ENCODE peak calls at places on chromosomes 4 and X, in ten cellular contexts. W is suprapubic skin, D is HCT116, J is stomach, E is GM12878, M is H1, R is sigmoid colon, C is endothelial cell of umbilical vein, P is K562, K is GM23338. Z is an unnamed sample.
A peak's percentile ranks its signal among the peaks of the same experiment; 100 is the strongest.

GRCh38 chrX:72003811-72004750 is 93.4 kb downstream of the NHSL2 start:
- DNase-seq in W (no peak), D (peak; percentile 40), J (peak; percentile 44), E (no peak), M (peak; percentile 58), R (peak; percentile 74), C (peak; percentile 45), P (no peak), K (peak; percentile 77), Z (no peak)

GRCh38 chr4:80321776-80322175 is 13.8 kb upstream of the CFAP299 start:
- DNase-seq in W (no peak), D (no peak), J (no peak), E (no peak), M (no peak), R (no peak), C (no peak), P (no peak), K (peak; percentile 43), Z (no peak)

GRCh38 chrX:55488268-55488558 is 1.4 kb downstream of the USP51 start:
- DNase-seq in W (no peak), D (no peak), J (no peak), E (no peak), M (no peak), R (no peak), C (peak; percentile 2), P (no peak), K (peak; percentile 35), Z (peak; percentile 50)

GRCh38 chr4:8308856-8309771 is 39.6 kb downstream of the HTRA3 start:
- DNase-seq in W (peak; percentile 78), D (no peak), J (no peak), E (no peak), M (no peak), R (peak; percentile 90), C (no peak), P (no peak), K (no peak), Z (peak; percentile 24)

GRCh38 chr4:7337196-7338058 is 97.3 kb downstream of the PSAPL1 start:
- DNase-seq in W (no peak), D (no peak), J (no peak), E (no peak), M (no peak), R (no peak), C (no peak), P (no peak), K (no peak), Z (no peak)

GRCh38 chrX:132094169-132094568 is 33.7 kb downstream of the FRMD7 start:
- DNase-seq in W (no peak), D (no peak), J (no peak), E (no peak), M (no peak), R (no peak), C (no peak), P (no peak), K (no peak), Z (no peak)

GRCh38 chr4:20319785-20320184 is 68.1 kb downstream of the SLIT2 start:
- DNase-seq in W (no peak), D (no peak), J (no peak), E (no peak), M (no peak), R (no peak), C (no peak), P (no peak), K (no peak), Z (no peak)

GRCh38 chrX:130877892-130878321 is 25.1 kb downstream of the ENOX2 start:
- DNase-seq in W (no peak), D (no peak), J (no peak), E (no peak), M (no peak), R (no peak), C (no peak), P (no peak), K (no peak), Z (no peak)

GRCh38 chr4:123856689-123857545 is 460.3 kb downstream of the SPRY1 start:
- DNase-seq in W (no peak), D (no peak), J (peak; percentile 36), E (no peak), M (no peak), R (no peak), C (peak; percentile 90), P (no peak), K (peak; percentile 83), Z (no peak)

GRCh38 chrX:31092476-31092875 is 20.6 kb upstream of the FTHL17 start:
- DNase-seq in W (no peak), D (no peak), J (no peak), E (no peak), M (no peak), R (no peak), C (no peak), P (no peak), K (no peak), Z (no peak)

GRCh38 chr4:94827481-94828110 is 69.8 kb downstream of the BMPR1B start:
- DNase-seq in W (no peak), D (peak; percentile 62), J (no peak), E (no peak), M (no peak), R (no peak), C (peak; percentile 90), P (peak; percentile 32), K (no peak), Z (no peak)

GRCh38 chrX:152405561-152405960 is 45.6 kb downstream of the GABRA3 start:
- DNase-seq in W (no peak), D (no peak), J (no peak), E (no peak), M (no peak), R (no peak), C (no peak), P (no peak), K (peak; percentile 22), Z (no peak)

GRCh38 chr4:13612569-13612968 is 15.0 kb downstream of the BOD1L1 start:
- DNase-seq in W (no peak), D (no peak), J (no peak), E (no peak), M (no peak), R (no peak), C (no peak), P (no peak), K (peak; percentile 36), Z (no peak)
- H3K4me1 ChIP-seq in W (no peaks in the 10 kb centered on the region), D (no peaks in the 10 kb centered on the region), J (no peaks in the 10 kb centered on the region), E (peaks cover 36% of the 10 kb centered on the region), M (no peaks in the 10 kb centered on the region), R (no peaks in the 10 kb centered on the region), C (peaks cover 5% of the 10 kb centered on the region), P (no peaks in the 10 kb centered on the region), K (no peaks in the 10 kb centered on the region), Z (no peaks in the 10 kb centered on the region)

DNA sequence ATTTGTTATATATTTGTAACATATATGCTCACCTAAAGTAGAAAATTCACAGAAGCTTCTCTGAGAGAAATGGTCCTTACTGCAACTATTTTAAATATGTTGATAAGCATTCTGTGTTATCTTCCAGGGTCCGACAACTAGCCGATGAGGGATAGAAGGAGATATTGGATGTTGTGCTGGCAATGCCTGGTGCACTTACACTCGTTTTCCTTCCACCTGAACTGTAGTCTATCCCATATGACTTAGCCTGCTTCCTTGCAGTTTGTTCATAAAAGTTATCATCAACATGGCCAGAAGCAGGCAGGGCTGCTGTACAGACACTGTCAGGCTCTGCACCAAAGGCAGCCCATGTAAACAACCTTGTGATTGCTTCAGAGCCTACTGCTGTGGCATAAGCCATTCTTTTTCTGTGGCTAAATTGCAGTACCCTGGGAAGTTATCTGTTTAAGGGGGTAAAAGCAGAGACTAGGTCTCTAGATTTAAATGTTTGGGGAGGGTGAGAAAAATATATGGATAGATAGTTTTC is 1.6 kb downstream of the MAPK10 start:
- DNase-seq in W (no peak), D (no peak), J (no peak), E (no peak), M (no peak), R (no peak), C (no peak), P (no peak), K (no peak), Z (no peak)
- TF ChIP-seq POLR2AphosphoS5 in W (no peak), D (no peak), J (no peak), E (no peak), M (no peak), R (no peak), C (no peak), P (no peak), K (no peak), Z (no peak)

GRCh38 chr4:81546777-81547176 is 75.1 kb upstream of the RASGEF1B start:
- DNase-seq in W (no peak), D (no peak), J (no peak), E (no peak), M (no peak), R (no peak), C (no peak), P (no peak), K (no peak), Z (no peak)

GRCh38 chr4:81555489-81555888 is 83.8 kb upstream of the RASGEF1B start:
- DNase-seq in W (no peak), D (no peak), J (no peak), E (no peak), M (no peak), R (no peak), C (no peak), P (no peak), K (no peak), Z (no peak)

DNA sequence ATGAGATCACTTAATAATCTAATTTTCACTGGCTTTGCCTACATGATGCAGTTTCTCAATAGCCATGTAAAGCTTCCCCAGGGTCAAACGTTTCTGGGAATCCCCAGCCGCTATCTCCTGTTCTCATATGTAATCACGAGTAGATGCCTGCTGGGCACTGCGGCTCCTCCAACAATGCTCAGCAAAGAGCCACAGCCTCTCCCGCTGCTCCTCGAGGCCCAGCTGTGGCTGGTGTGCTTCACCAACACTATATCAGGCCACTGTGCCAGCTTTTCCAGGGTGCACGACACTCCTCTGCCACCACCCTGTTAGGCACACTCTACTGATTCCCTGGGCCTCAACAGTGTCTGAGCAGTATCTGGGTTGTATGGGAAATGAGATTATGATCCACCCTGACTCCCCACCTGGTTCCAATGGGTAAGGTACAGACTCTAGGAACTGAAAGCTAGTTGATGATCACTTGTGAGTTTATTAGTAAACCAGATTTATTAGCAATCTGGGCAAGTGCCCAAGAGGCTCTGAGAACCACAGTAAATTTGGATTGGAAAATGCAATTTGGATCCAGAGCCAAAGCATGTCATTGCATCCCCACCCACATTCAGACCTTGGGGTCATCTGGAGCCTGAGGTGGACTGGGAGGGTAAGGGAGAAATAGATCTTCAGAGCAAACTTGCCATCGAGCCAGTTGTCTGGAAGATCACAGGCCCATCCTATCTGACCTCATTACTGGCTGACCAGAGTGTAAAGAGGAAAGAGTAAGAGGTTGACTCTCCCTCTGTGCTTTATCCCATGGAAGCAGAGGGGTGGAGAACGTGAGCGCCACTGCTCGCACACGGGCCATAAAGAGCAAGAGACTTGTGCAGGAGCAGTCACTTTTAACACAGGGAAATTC is 78.5 kb upstream of the RASGEF1B start:
- DNase-seq in W (no peak), D (no peak), J (no peak), E (no peak), M (no peak), R (no peak), C (no peak), P (no peak), K (no peak), Z (no peak)
- H3K27ac ChIP-seq in W (peak overlapping the region; percentile 49), D (no peak overlapping the region), J (no peak overlapping the region), E (no peak overlapping the region), M (no peak overlapping the region), R (peak overlapping the region; percentile 5), C (no peak overlapping the region), P (no peak overlapping the region), K (no peak overlapping the region), Z (peak overlapping the region; percentile 27)

DNA sequence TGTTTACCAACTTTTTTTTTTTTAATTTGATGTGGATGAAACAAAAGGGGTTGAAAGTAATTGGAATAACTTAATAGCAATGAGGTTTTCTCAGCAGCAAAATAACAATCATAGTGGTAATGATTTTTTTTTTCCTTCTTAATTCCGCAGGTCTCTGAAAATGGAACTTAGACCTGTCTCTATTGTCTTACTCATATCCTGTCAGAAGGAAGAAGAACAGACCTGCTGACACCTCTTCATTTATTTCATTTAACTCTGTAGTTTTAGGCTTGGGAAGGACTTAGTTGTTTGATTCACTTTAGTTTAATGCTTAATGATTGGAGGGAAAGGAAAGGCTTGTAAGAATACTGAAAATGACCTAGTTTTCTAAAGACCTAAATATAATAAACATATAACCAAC is 9.0 kb downstream of the PCDH18 start:
- DNase-seq in W (no peak), D (no peak), J (no peak), E (no peak), M (no peak), R (no peak), C (no peak), P (no peak), K (no peak), Z (no peak)
- H3K4me1 ChIP-seq in W (peaks cover 5% of the 10 kb centered on the region), D (no peaks in the 10 kb centered on the region), J (peaks cover 9% of the 10 kb centered on the region), E (no peaks in the 10 kb centered on the region), M (no peaks in the 10 kb centered on the region), R (no peaks in the 10 kb centered on the region), C (peaks cover 11% of the 10 kb centered on the region), P (no peaks in the 10 kb centered on the region), K (no peaks in the 10 kb centered on the region), Z (no peaks in the 10 kb centered on the region)

Z was measured in breast epithelium.